ENCODE peak calls at places on chromosome 16, in four cellular contexts. D, Y, P and K are unnamed samples.

GRCh38 chr16:15658556-15658955 is 8.5 kb downstream of the NDE1 start:
- DNase-seq in P (no peak), Y (no peak), D (no peak), K (no peak)

GRCh38 chr16:25051446-25052160 is 36.4 kb upstream of the ARHGAP17 start:
- DNase-seq in Y (peak), D (no peak), P (no peak), K (no peak)

GRCh38 chr16:54912720-54913119 is 17.9 kb upstream of the IRX5 start:
- DNase-seq in Y (no peak), D (no peak), P (no peak), K (no peak)

GRCh38 chr16:35431829-35432663 is 1972.6 kb downstream of the TP53TG3F start:
- DNase-seq in P (peak), Y (no peak), D (no peak), K (no peak)

GRCh38 chr16:87382023-87382785 is 1.4 kb downstream of the FBXO31 start:
- DNase-seq in P (no peak), Y (no peak), D (no peak), K (no peak)

GRCh38 chr16:83031524-83031923 is 404.8 kb downstream of the CDH13 start:
- DNase-seq in P (no peak), Y (no peak), D (no peak), K (no peak)

GRCh38 chr16:81841709-81842108 is 62.6 kb downstream of the PLCG2 start:
- DNase-seq in D (no peak), P (no peak), Y (no peak), K (no peak)

GRCh38 chr16:85955566-85955965 is 56.6 kb downstream of the IRF8 start:
- DNase-seq in Y (no peak), P (no peak), D (no peak), K (no peak)

DNA sequence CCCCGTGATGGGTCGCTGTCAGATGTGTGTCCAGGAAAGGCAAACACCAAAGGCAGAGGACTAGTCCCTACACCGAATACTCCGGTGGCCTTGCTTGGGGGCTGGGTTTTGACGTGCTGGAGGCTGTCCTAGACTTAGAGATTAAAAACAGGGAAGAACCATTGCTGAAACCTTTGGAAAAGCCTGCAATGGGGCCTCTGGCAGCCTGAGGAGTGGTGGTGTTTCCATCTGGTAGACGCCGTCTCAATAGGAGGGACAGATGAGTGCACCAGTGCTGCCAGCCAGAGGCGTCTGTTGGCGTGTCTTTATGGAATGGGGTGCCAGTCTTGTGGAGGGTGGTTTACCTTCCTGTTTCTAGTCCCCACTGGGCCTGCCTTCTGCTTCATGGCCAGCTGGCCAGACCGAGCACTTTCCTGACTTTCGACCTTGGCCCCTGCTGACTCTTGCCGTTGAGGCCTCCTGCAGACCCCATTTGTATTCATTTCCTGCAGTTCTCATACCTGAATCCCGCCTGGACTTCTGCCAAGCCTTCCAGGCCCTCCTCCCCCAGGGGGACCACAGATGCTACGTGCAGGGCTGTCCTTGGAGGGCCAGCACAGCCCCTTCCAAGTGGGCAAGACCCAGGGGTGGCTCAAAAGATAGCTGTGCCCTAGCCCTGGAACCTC is 2.0 kb upstream of the DNASE1 start:
- DNase-seq in Y (no peak), D (no peak), P (no peak), K (no peak)
- H3K27ac ChIP-seq in Y (no peak), D (no peak), P (peak), K (no peak)

GRCh38 chr16:4498546-4499195 is 22.5 kb downstream of the HMOX2 start:
- DNase-seq in Y (peak), D (no peak), P (no peak), K (no peak)
- H3K27ac ChIP-seq in Y (peak), D (no peak), P (no peak), K (peak)

GRCh38 chr16:78444-79145 is 570 bp downstream of the MPG start:
- DNase-seq in P (no peak), D (no peak), Y (no peak), K (no peak)
- H3K27ac ChIP-seq in P (no peak), D (peak), Y (peak), K (peak)

DNA sequence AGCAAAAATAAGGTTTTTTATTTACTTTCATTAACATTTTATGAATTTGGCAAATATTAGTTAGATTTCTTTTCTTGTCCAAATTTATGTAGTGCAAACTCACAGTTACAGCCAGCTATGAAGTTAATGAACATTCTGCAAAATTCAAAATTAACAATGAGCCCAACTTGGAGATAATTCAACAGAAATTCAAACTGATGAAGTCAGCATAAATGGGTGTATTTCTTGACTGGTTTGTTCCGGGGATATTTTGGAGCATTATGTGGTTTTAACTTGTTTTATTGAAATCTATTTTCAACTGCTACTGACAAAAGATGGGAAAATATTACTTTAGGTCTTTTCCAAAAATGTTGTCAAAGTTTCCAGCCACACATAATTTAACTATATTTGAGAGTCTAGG is 807.9 kb downstream of the CDH8 start:
- DNase-seq in D (no peak), Y (no peak), P (no peak), K (no peak)
- H3K27ac ChIP-seq in D (no peak), Y (no peak), P (no peak), K (no peak)

GRCh38 chr16:14434860-14435259 is 195.2 kb downstream of the PARN start:
- DNase-seq in D (no peak), Y (no peak), P (peak), K (no peak)

DNA sequence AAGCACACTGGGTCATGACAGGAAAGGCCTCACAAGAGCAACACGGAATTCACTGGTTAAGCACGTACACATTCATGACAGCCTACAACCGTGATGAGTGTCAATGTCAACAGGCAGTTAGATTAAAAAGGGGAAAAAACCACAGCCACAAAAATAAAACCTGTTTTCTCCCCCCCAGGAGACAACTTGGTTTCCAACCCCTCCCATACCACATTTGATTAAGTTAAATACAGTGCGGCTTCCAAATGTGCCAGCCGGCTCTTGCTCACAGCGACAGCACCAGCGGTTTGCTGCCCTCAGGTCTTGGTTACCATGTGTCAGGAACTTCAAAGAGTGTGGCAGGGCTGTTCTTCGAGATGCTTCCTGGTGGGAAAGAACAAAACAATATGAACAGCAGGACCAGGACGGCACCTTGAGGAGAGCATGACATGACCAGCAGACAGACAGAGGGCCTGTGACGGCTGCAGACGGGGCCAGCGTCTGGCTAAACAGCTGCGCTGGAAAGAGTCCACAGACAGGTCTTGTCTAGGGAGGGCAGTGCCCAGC is 193.6 kb downstream of the PARN start:
- DNase-seq in Y (no peak), P (no peak), D (no peak), K (no peak)
- H3K27ac ChIP-seq in Y (no peak), P (no peak), D (no peak), K (no peak)

GRCh38 chr16:84853534-84853933 is 33.7 kb downstream of the CRISPLD2 start:
- DNase-seq in Y (no peak), D (no peak), P (no peak), K (no peak)
- H3K27ac ChIP-seq in Y (no peak), D (no peak), P (no peak), K (no peak)